ENCODE peak calls at places on chromosomes 3 and 15, in eight cellular contexts. X, N, L, Q, R, J, Y and A are unnamed samples.

GRCh38 chr15:92073044-92073785 is 219.7 kb downstream of the SLCO3A1 start:
- DNase-seq in X (peak), L (peak), Y (no peak), Q (no peak), R (no peak), J (no peak), N (no peak), A (no peak)

GRCh38 chr15:68643216-68643830 is 64.5 kb downstream of the CORO2B start:
- DNase-seq in N (no peak), L (no peak), Y (no peak), Q (no peak), R (no peak), J (no peak), X (no peak), A (no peak)

GRCh38 chr3:195259146-195259563 is 11.8 kb downstream of the XXYLT1 start:
- DNase-seq in R (peak), Q (no peak), J (no peak), N (peak), X (peak), Y (no peak), L (peak), A (peak)

GRCh38 chr3:53845103-53845880 is 927 bp downstream of the CHDH start:
- DNase-seq in Y (peak), R (peak), J (no peak), Q (peak), L (peak), N (peak), X (no peak), A (peak)

GRCh38 chr3:73605861-73606260 is 18.9 kb downstream of the PDZRN3 start:
- DNase-seq in Y (no peak), X (no peak), J (no peak), R (no peak), Q (no peak), N (no peak), L (no peak), A (no peak)

GRCh38 chr3:127851899-127852298 is 29.6 kb upstream of the MGLL start:
- DNase-seq in L (no peak), N (no peak), J (no peak), Y (no peak), Q (no peak), X (no peak), R (no peak), A (no peak)

GRCh38 chr15:68814596-68814995 is 6.1 kb downstream of the ANP32A start:
- DNase-seq in J (no peak), N (no peak), R (no peak), Y (no peak), L (no peak), X (no peak), Q (no peak), A (no peak)

GRCh38 chr15:64856429-64857145 is 14.9 kb downstream of the PLEKHO2 start:
- DNase-seq in Y (peak), N (no peak), R (peak), L (peak), J (no peak), X (no peak), Q (no peak), A (peak)

GRCh38 chr3:189824629-189825312 is 193.6 kb downstream of the TP63 start:
- DNase-seq in J (no peak), X (no peak), L (peak), Y (no peak), N (peak), Q (no peak), R (no peak), A (peak)

GRCh38 chr3:53230789-53231188 is 25.0 kb downstream of the TKT start:
- DNase-seq in Q (no peak), X (no peak), R (no peak), Y (peak), J (no peak), L (no peak), N (no peak), A (no peak)

GRCh38 chr15:63264685-63265302 is 12.6 kb upstream of the APH1B start:
- DNase-seq in Y (no peak), R (no peak), L (no peak), N (no peak), Q (no peak), J (no peak), X (no peak), A (peak)

GRCh38 chr3:187976361-187976900 is 177.5 kb upstream of the LPP start:
- DNase-seq in N (no peak), R (no peak), L (no peak), Y (no peak), Q (no peak), X (no peak), J (no peak), A (peak)

GRCh38 chr15:41490355-41490754 is 3.3 kb upstream of the ITPKA start:
- DNase-seq in X (peak), J (no peak), Q (no peak), N (peak), L (peak), Y (no peak), R (no peak), A (peak)

GRCh38 chr15:73628102-73628501 is 5.1 kb downstream of the NPTN start:
- DNase-seq in R (no peak), Y (no peak), L (no peak), Q (no peak), N (no peak), X (no peak), J (no peak), A (no peak)

GRCh38 chr3:129936757-129937156 is 37.8 kb upstream of the TRH start:
- DNase-seq in L (peak), J (no peak), X (peak), Q (no peak), N (peak), Y (no peak), R (peak), A (peak)

GRCh38 chr3:194093822-194094221 is 42.1 kb upstream of the HES1 start:
- DNase-seq in Y (no peak), J (no peak), Q (no peak), R (no peak), L (no peak), X (no peak), N (no peak), A (no peak)

GRCh38 chr3:31102196-31102879 is 207.9 kb upstream of the GADL1 start:
- DNase-seq in N (no peak), X (no peak), Q (no peak), Y (no peak), L (no peak), J (no peak), R (no peak), A (no peak)

GRCh38 chr15:58864602-58865419 is 68.7 kb downstream of the SLTM start:
- DNase-seq in L (no peak), X (no peak), J (no peak), Q (peak), R (no peak), Y (peak), N (no peak), A (no peak)

GRCh38 chr15:34973512-34973911 is 4.0 kb upstream of the AQR start:
- DNase-seq in J (no peak), Q (no peak), Y (no peak), L (no peak), X (no peak), R (no peak), N (no peak), A (no peak)

GRCh38 chr3:129425213-129425612 is 3.2 kb downstream of the EFCAB12 start:
- DNase-seq in L (no peak), R (no peak), Q (no peak), X (no peak), N (no peak), J (no peak), Y (no peak), A (no peak)